ENCODE peak calls at places on chromosomes 16 and 17, in nine cellular contexts. One of them, this sample, is unnamed.

GRCh38 chr16:6249863-6250262 is 1082.8 kb upstream of the RBFOX1 start:
- DNase-seq in stimulated activated effector memory CD8-positive, alpha-beta T cell treated with anti-CD3 and anti-CD28 coated beads, Interleukin-12 subunit alpha, Interleukin-12 subunit beta, amount 100 ng/mL, for 72 hours: no peak
- DNase-seq in HepG2: no peak
- DNase-seq in mucosa of descending colon: no peak
- DNase-seq in AG08396: no peak
- DNase-seq in KG1: no peak
- DNase-seq in stimulated activated naive CD8-positive, alpha-beta T cell treated with anti-CD3 and anti-CD28 coated beads, Interleukin-15, amount 100 ng/mL, for 72 hours: no peak
- DNase-seq in T-helper 2 cell: no peak
- DNase-seq in stimulated activated CD8-positive, alpha-beta memory T cell treated with anti-CD3 and anti-CD28 coated beads, Interleukin-4, amount 100 ng/mL, for 1 hour: no peak
- DNase-seq in this sample: no peak

GRCh38 chr16:74773431-74774222 is 993 bp downstream of the FA2H start:
- DNase-seq in stimulated activated CD8-positive, alpha-beta memory T cell treated with anti-CD3 and anti-CD28 coated beads, Interleukin-4, amount 100 ng/mL, for 1 hour: no peak
- DNase-seq in HepG2: no peak
- DNase-seq in KG1: no peak
- DNase-seq in AG08396: no peak
- DNase-seq in mucosa of descending colon: peak
- DNase-seq in stimulated activated effector memory CD8-positive, alpha-beta T cell treated with anti-CD3 and anti-CD28 coated beads, Interleukin-12 subunit alpha, Interleukin-12 subunit beta, amount 100 ng/mL, for 72 hours: no peak
- DNase-seq in T-helper 2 cell: no peak
- DNase-seq in stimulated activated naive CD8-positive, alpha-beta T cell treated with anti-CD3 and anti-CD28 coated beads, Interleukin-15, amount 100 ng/mL, for 72 hours: no peak
- DNase-seq in this sample: no peak

GRCh38 chr16:89586853-89587252 is 11.3 kb downstream of the CPNE7 start:
- DNase-seq in stimulated activated naive CD8-positive, alpha-beta T cell treated with anti-CD3 and anti-CD28 coated beads, Interleukin-15, amount 100 ng/mL, for 72 hours: no peak
- DNase-seq in HepG2: no peak
- DNase-seq in stimulated activated effector memory CD8-positive, alpha-beta T cell treated with anti-CD3 and anti-CD28 coated beads, Interleukin-12 subunit alpha, Interleukin-12 subunit beta, amount 100 ng/mL, for 72 hours: no peak
- DNase-seq in KG1: no peak
- DNase-seq in mucosa of descending colon: peak
- DNase-seq in AG08396: no peak
- DNase-seq in T-helper 2 cell: peak
- DNase-seq in stimulated activated CD8-positive, alpha-beta memory T cell treated with anti-CD3 and anti-CD28 coated beads, Interleukin-4, amount 100 ng/mL, for 1 hour: no peak
- DNase-seq in this sample: no peak

GRCh38 chr17:3809135-3809534 is 8.1 kb upstream of the ITGAE start:
- DNase-seq in AG08396: no peak
- DNase-seq in stimulated activated CD8-positive, alpha-beta memory T cell treated with anti-CD3 and anti-CD28 coated beads, Interleukin-4, amount 100 ng/mL, for 1 hour: no peak
- DNase-seq in stimulated activated effector memory CD8-positive, alpha-beta T cell treated with anti-CD3 and anti-CD28 coated beads, Interleukin-12 subunit alpha, Interleukin-12 subunit beta, amount 100 ng/mL, for 72 hours: no peak
- DNase-seq in T-helper 2 cell: no peak
- DNase-seq in KG1: no peak
- DNase-seq in stimulated activated naive CD8-positive, alpha-beta T cell treated with anti-CD3 and anti-CD28 coated beads, Interleukin-15, amount 100 ng/mL, for 72 hours: no peak
- DNase-seq in mucosa of descending colon: no peak
- DNase-seq in HepG2: no peak
- DNase-seq in this sample: no peak

GRCh38 chr17:81518785-81519283 is 6.2 kb upstream of the ACTG1 start:
- DNase-seq in stimulated activated CD8-positive, alpha-beta memory T cell treated with anti-CD3 and anti-CD28 coated beads, Interleukin-4, amount 100 ng/mL, for 1 hour: no peak
- DNase-seq in T-helper 2 cell: no peak
- DNase-seq in stimulated activated naive CD8-positive, alpha-beta T cell treated with anti-CD3 and anti-CD28 coated beads, Interleukin-15, amount 100 ng/mL, for 72 hours: no peak
- DNase-seq in mucosa of descending colon: peak
- DNase-seq in stimulated activated effector memory CD8-positive, alpha-beta T cell treated with anti-CD3 and anti-CD28 coated beads, Interleukin-12 subunit alpha, Interleukin-12 subunit beta, amount 100 ng/mL, for 72 hours: no peak
- DNase-seq in HepG2: no peak
- DNase-seq in AG08396: peak
- DNase-seq in KG1: no peak
- DNase-seq in this sample: no peak

GRCh38 chr17:49992933-49993422 is 2.0 kb downstream of the DLX3 start:
- DNase-seq in AG08396: peak
- DNase-seq in mucosa of descending colon: no peak
- DNase-seq in stimulated activated CD8-positive, alpha-beta memory T cell treated with anti-CD3 and anti-CD28 coated beads, Interleukin-4, amount 100 ng/mL, for 1 hour: no peak
- DNase-seq in stimulated activated naive CD8-positive, alpha-beta T cell treated with anti-CD3 and anti-CD28 coated beads, Interleukin-15, amount 100 ng/mL, for 72 hours: no peak
- DNase-seq in KG1: no peak
- DNase-seq in T-helper 2 cell: no peak
- DNase-seq in stimulated activated effector memory CD8-positive, alpha-beta T cell treated with anti-CD3 and anti-CD28 coated beads, Interleukin-12 subunit alpha, Interleukin-12 subunit beta, amount 100 ng/mL, for 72 hours: no peak
- DNase-seq in HepG2: no peak
- DNase-seq in this sample: no peak

GRCh38 chr17:36072431-36073121 is 8.5 kb downstream of the CCL18 start:
- DNase-seq in T-helper 2 cell: no peak
- DNase-seq in KG1: peak
- DNase-seq in HepG2: peak
- DNase-seq in stimulated activated CD8-positive, alpha-beta memory T cell treated with anti-CD3 and anti-CD28 coated beads, Interleukin-4, amount 100 ng/mL, for 1 hour: peak
- DNase-seq in stimulated activated effector memory CD8-positive, alpha-beta T cell treated with anti-CD3 and anti-CD28 coated beads, Interleukin-12 subunit alpha, Interleukin-12 subunit beta, amount 100 ng/mL, for 72 hours: peak
- DNase-seq in mucosa of descending colon: peak
- DNase-seq in AG08396: peak
- DNase-seq in stimulated activated naive CD8-positive, alpha-beta T cell treated with anti-CD3 and anti-CD28 coated beads, Interleukin-15, amount 100 ng/mL, for 72 hours: peak
- DNase-seq in this sample: peak

GRCh38 chr17:27760069-27760885 is 40.1 kb downstream of the NOS2 start:
- DNase-seq in stimulated activated CD8-positive, alpha-beta memory T cell treated with anti-CD3 and anti-CD28 coated beads, Interleukin-4, amount 100 ng/mL, for 1 hour: peak
- DNase-seq in T-helper 2 cell: peak
- DNase-seq in AG08396: peak
- DNase-seq in HepG2: peak
- DNase-seq in KG1: peak
- DNase-seq in stimulated activated effector memory CD8-positive, alpha-beta T cell treated with anti-CD3 and anti-CD28 coated beads, Interleukin-12 subunit alpha, Interleukin-12 subunit beta, amount 100 ng/mL, for 72 hours: peak
- DNase-seq in mucosa of descending colon: peak
- DNase-seq in stimulated activated naive CD8-positive, alpha-beta T cell treated with anti-CD3 and anti-CD28 coated beads, Interleukin-15, amount 100 ng/mL, for 72 hours: peak
- DNase-seq in this sample: peak

GRCh38 chr16:62036101-62036806 is at the start of gene CDH8:
- DNase-seq in T-helper 2 cell: no peak
- DNase-seq in KG1: no peak
- DNase-seq in stimulated activated effector memory CD8-positive, alpha-beta T cell treated with anti-CD3 and anti-CD28 coated beads, Interleukin-12 subunit alpha, Interleukin-12 subunit beta, amount 100 ng/mL, for 72 hours: no peak
- DNase-seq in AG08396: no peak
- DNase-seq in stimulated activated CD8-positive, alpha-beta memory T cell treated with anti-CD3 and anti-CD28 coated beads, Interleukin-4, amount 100 ng/mL, for 1 hour: no peak
- DNase-seq in HepG2: no peak
- DNase-seq in mucosa of descending colon: no peak
- DNase-seq in stimulated activated naive CD8-positive, alpha-beta T cell treated with anti-CD3 and anti-CD28 coated beads, Interleukin-15, amount 100 ng/mL, for 72 hours: no peak
- DNase-seq in this sample: peak

GRCh38 chr17:83161298-83162034 is 82.1 kb downstream of the METRNL start:
- DNase-seq in stimulated activated effector memory CD8-positive, alpha-beta T cell treated with anti-CD3 and anti-CD28 coated beads, Interleukin-12 subunit alpha, Interleukin-12 subunit beta, amount 100 ng/mL, for 72 hours: no peak
- DNase-seq in T-helper 2 cell: no peak
- DNase-seq in stimulated activated CD8-positive, alpha-beta memory T cell treated with anti-CD3 and anti-CD28 coated beads, Interleukin-4, amount 100 ng/mL, for 1 hour: no peak
- DNase-seq in mucosa of descending colon: no peak
- DNase-seq in KG1: no peak
- DNase-seq in stimulated activated naive CD8-positive, alpha-beta T cell treated with anti-CD3 and anti-CD28 coated beads, Interleukin-15, amount 100 ng/mL, for 72 hours: no peak
- DNase-seq in AG08396: peak
- DNase-seq in HepG2: peak
- DNase-seq in this sample: no peak

GRCh38 chr16:2238396-2239230 is 2.4 kb downstream of the DNASE1L2 start:
- DNase-seq in stimulated activated naive CD8-positive, alpha-beta T cell treated with anti-CD3 and anti-CD28 coated beads, Interleukin-15, amount 100 ng/mL, for 72 hours: no peak
- DNase-seq in mucosa of descending colon: peak
- DNase-seq in HepG2: no peak
- DNase-seq in AG08396: no peak
- DNase-seq in T-helper 2 cell: no peak
- DNase-seq in KG1: no peak
- DNase-seq in stimulated activated effector memory CD8-positive, alpha-beta T cell treated with anti-CD3 and anti-CD28 coated beads, Interleukin-12 subunit alpha, Interleukin-12 subunit beta, amount 100 ng/mL, for 72 hours: no peak
- DNase-seq in stimulated activated CD8-positive, alpha-beta memory T cell treated with anti-CD3 and anti-CD28 coated beads, Interleukin-4, amount 100 ng/mL, for 1 hour: no peak
- DNase-seq in this sample: no peak

GRCh38 chr17:31556969-31557620 is 165.6 kb downstream of the RAB11FIP4 start:
- DNase-seq in stimulated activated naive CD8-positive, alpha-beta T cell treated with anti-CD3 and anti-CD28 coated beads, Interleukin-15, amount 100 ng/mL, for 72 hours: no peak
- DNase-seq in AG08396: no peak
- DNase-seq in KG1: no peak
- DNase-seq in HepG2: no peak
- DNase-seq in mucosa of descending colon: no peak
- DNase-seq in T-helper 2 cell: no peak
- DNase-seq in stimulated activated effector memory CD8-positive, alpha-beta T cell treated with anti-CD3 and anti-CD28 coated beads, Interleukin-12 subunit alpha, Interleukin-12 subunit beta, amount 100 ng/mL, for 72 hours: no peak
- DNase-seq in stimulated activated CD8-positive, alpha-beta memory T cell treated with anti-CD3 and anti-CD28 coated beads, Interleukin-4, amount 100 ng/mL, for 1 hour: no peak
- DNase-seq in this sample: no peak

GRCh38 chr17:3982113-3982512 is 17.9 kb upstream of the ATP2A3 start:
- DNase-seq in stimulated activated CD8-positive, alpha-beta memory T cell treated with anti-CD3 and anti-CD28 coated beads, Interleukin-4, amount 100 ng/mL, for 1 hour: no peak
- DNase-seq in AG08396: no peak
- DNase-seq in KG1: no peak
- DNase-seq in T-helper 2 cell: no peak
- DNase-seq in mucosa of descending colon: no peak
- DNase-seq in HepG2: no peak
- DNase-seq in stimulated activated naive CD8-positive, alpha-beta T cell treated with anti-CD3 and anti-CD28 coated beads, Interleukin-15, amount 100 ng/mL, for 72 hours: no peak
- DNase-seq in stimulated activated effector memory CD8-positive, alpha-beta T cell treated with anti-CD3 and anti-CD28 coated beads, Interleukin-12 subunit alpha, Interleukin-12 subunit beta, amount 100 ng/mL, for 72 hours: no peak
- DNase-seq in this sample: no peak

GRCh38 chr16:75754126-75754525 is 27.8 kb upstream of the CPHXL start:
- DNase-seq in stimulated activated CD8-positive, alpha-beta memory T cell treated with anti-CD3 and anti-CD28 coated beads, Interleukin-4, amount 100 ng/mL, for 1 hour: no peak
- DNase-seq in T-helper 2 cell: no peak
- DNase-seq in mucosa of descending colon: peak
- DNase-seq in AG08396: peak
- DNase-seq in KG1: no peak
- DNase-seq in stimulated activated naive CD8-positive, alpha-beta T cell treated with anti-CD3 and anti-CD28 coated beads, Interleukin-15, amount 100 ng/mL, for 72 hours: no peak
- DNase-seq in stimulated activated effector memory CD8-positive, alpha-beta T cell treated with anti-CD3 and anti-CD28 coated beads, Interleukin-12 subunit alpha, Interleukin-12 subunit beta, amount 100 ng/mL, for 72 hours: no peak
- DNase-seq in HepG2: peak
- DNase-seq in this sample: no peak

GRCh38 chr17:48547839-48548686 is 3.2 kb upstream of the HOXB2 start:
- DNase-seq in KG1: no peak
- DNase-seq in mucosa of descending colon: no peak
- DNase-seq in stimulated activated CD8-positive, alpha-beta memory T cell treated with anti-CD3 and anti-CD28 coated beads, Interleukin-4, amount 100 ng/mL, for 1 hour: no peak
- DNase-seq in HepG2: no peak
- DNase-seq in stimulated activated effector memory CD8-positive, alpha-beta T cell treated with anti-CD3 and anti-CD28 coated beads, Interleukin-12 subunit alpha, Interleukin-12 subunit beta, amount 100 ng/mL, for 72 hours: no peak
- DNase-seq in stimulated activated naive CD8-positive, alpha-beta T cell treated with anti-CD3 and anti-CD28 coated beads, Interleukin-15, amount 100 ng/mL, for 72 hours: no peak
- DNase-seq in AG08396: no peak
- DNase-seq in T-helper 2 cell: no peak
- DNase-seq in this sample: no peak

GRCh38 chr17:491086-492014 is 138.7 kb upstream of the RPH3AL start:
- DNase-seq in stimulated activated naive CD8-positive, alpha-beta T cell treated with anti-CD3 and anti-CD28 coated beads, Interleukin-15, amount 100 ng/mL, for 72 hours: peak
- DNase-seq in T-helper 2 cell: peak
- DNase-seq in HepG2: peak
- DNase-seq in stimulated activated CD8-positive, alpha-beta memory T cell treated with anti-CD3 and anti-CD28 coated beads, Interleukin-4, amount 100 ng/mL, for 1 hour: no peak
- DNase-seq in AG08396: peak
- DNase-seq in stimulated activated effector memory CD8-positive, alpha-beta T cell treated with anti-CD3 and anti-CD28 coated beads, Interleukin-12 subunit alpha, Interleukin-12 subunit beta, amount 100 ng/mL, for 72 hours: peak
- DNase-seq in KG1: no peak
- DNase-seq in mucosa of descending colon: peak
- DNase-seq in this sample: peak

GRCh38 chr17:67974186-67974585 is 22.1 kb downstream of the C17orf58 start:
- DNase-seq in AG08396: no peak
- DNase-seq in stimulated activated effector memory CD8-positive, alpha-beta T cell treated with anti-CD3 and anti-CD28 coated beads, Interleukin-12 subunit alpha, Interleukin-12 subunit beta, amount 100 ng/mL, for 72 hours: no peak
- DNase-seq in stimulated activated CD8-positive, alpha-beta memory T cell treated with anti-CD3 and anti-CD28 coated beads, Interleukin-4, amount 100 ng/mL, for 1 hour: no peak
- DNase-seq in mucosa of descending colon: no peak
- DNase-seq in HepG2: no peak
- DNase-seq in KG1: no peak
- DNase-seq in T-helper 2 cell: no peak
- DNase-seq in stimulated activated naive CD8-positive, alpha-beta T cell treated with anti-CD3 and anti-CD28 coated beads, Interleukin-15, amount 100 ng/mL, for 72 hours: no peak
- DNase-seq in this sample: no peak

GRCh38 chr16:1338855-1339675 is 5.6 kb downstream of the BAIAP3 start:
- DNase-seq in stimulated activated naive CD8-positive, alpha-beta T cell treated with anti-CD3 and anti-CD28 coated beads, Interleukin-15, amount 100 ng/mL, for 72 hours: no peak
- DNase-seq in T-helper 2 cell: no peak
- DNase-seq in HepG2: no peak
- DNase-seq in KG1: no peak
- DNase-seq in mucosa of descending colon: no peak
- DNase-seq in AG08396: no peak
- DNase-seq in stimulated activated effector memory CD8-positive, alpha-beta T cell treated with anti-CD3 and anti-CD28 coated beads, Interleukin-12 subunit alpha, Interleukin-12 subunit beta, amount 100 ng/mL, for 72 hours: no peak
- DNase-seq in stimulated activated CD8-positive, alpha-beta memory T cell treated with anti-CD3 and anti-CD28 coated beads, Interleukin-4, amount 100 ng/mL, for 1 hour: no peak
- DNase-seq in this sample: no peak

GRCh38 chr16:77171750-77172635 is 19.0 kb upstream of the MON1B start:
- DNase-seq in AG08396: peak
- DNase-seq in stimulated activated CD8-positive, alpha-beta memory T cell treated with anti-CD3 and anti-CD28 coated beads, Interleukin-4, amount 100 ng/mL, for 1 hour: no peak
- DNase-seq in mucosa of descending colon: no peak
- DNase-seq in T-helper 2 cell: no peak
- DNase-seq in HepG2: peak
- DNase-seq in KG1: peak
- DNase-seq in stimulated activated effector memory CD8-positive, alpha-beta T cell treated with anti-CD3 and anti-CD28 coated beads, Interleukin-12 subunit alpha, Interleukin-12 subunit beta, amount 100 ng/mL, for 72 hours: peak
- DNase-seq in stimulated activated naive CD8-positive, alpha-beta T cell treated with anti-CD3 and anti-CD28 coated beads, Interleukin-15, amount 100 ng/mL, for 72 hours: peak
- DNase-seq in this sample: peak

GRCh38 chr17:76452102-76452645 is 778 bp downstream of the UBE2O start:
- DNase-seq in AG08396: no peak
- DNase-seq in T-helper 2 cell: no peak
- DNase-seq in stimulated activated naive CD8-positive, alpha-beta T cell treated with anti-CD3 and anti-CD28 coated beads, Interleukin-15, amount 100 ng/mL, for 72 hours: no peak
- DNase-seq in HepG2: no peak
- DNase-seq in stimulated activated CD8-positive, alpha-beta memory T cell treated with anti-CD3 and anti-CD28 coated beads, Interleukin-4, amount 100 ng/mL, for 1 hour: no peak
- DNase-seq in mucosa of descending colon: peak
- DNase-seq in KG1: no peak
- DNase-seq in stimulated activated effector memory CD8-positive, alpha-beta T cell treated with anti-CD3 and anti-CD28 coated beads, Interleukin-12 subunit alpha, Interleukin-12 subunit beta, amount 100 ng/mL, for 72 hours: no peak
- DNase-seq in this sample: no peak

GRCh38 chr16:984106-984505 is 2.5 kb downstream of the SOX8 start:
- DNase-seq in mucosa of descending colon: no peak
- DNase-seq in T-helper 2 cell: no peak
- DNase-seq in stimulated activated naive CD8-positive, alpha-beta T cell treated with anti-CD3 and anti-CD28 coated beads, Interleukin-15, amount 100 ng/mL, for 72 hours: no peak
- DNase-seq in stimulated activated effector memory CD8-positive, alpha-beta T cell treated with anti-CD3 and anti-CD28 coated beads, Interleukin-12 subunit alpha, Interleukin-12 subunit beta, amount 100 ng/mL, for 72 hours: no peak
- DNase-seq in AG08396: no peak
- DNase-seq in KG1: no peak
- DNase-seq in stimulated activated CD8-positive, alpha-beta memory T cell treated with anti-CD3 and anti-CD28 coated beads, Interleukin-4, amount 100 ng/mL, for 1 hour: no peak
- DNase-seq in HepG2: no peak
- DNase-seq in this sample: peak

GRCh38 chr17:8223356-8224063 is 13.1 kb upstream of the AURKB start:
- DNase-seq in mucosa of descending colon: peak
- DNase-seq in stimulated activated CD8-positive, alpha-beta memory T cell treated with anti-CD3 and anti-CD28 coated beads, Interleukin-4, amount 100 ng/mL, for 1 hour: no peak
- DNase-seq in KG1: peak
- DNase-seq in stimulated activated effector memory CD8-positive, alpha-beta T cell treated with anti-CD3 and anti-CD28 coated beads, Interleukin-12 subunit alpha, Interleukin-12 subunit beta, amount 100 ng/mL, for 72 hours: peak
- DNase-seq in AG08396: peak
- DNase-seq in stimulated activated naive CD8-positive, alpha-beta T cell treated with anti-CD3 and anti-CD28 coated beads, Interleukin-15, amount 100 ng/mL, for 72 hours: peak
- DNase-seq in HepG2: peak
- DNase-seq in T-helper 2 cell: peak
- DNase-seq in this sample: peak

GRCh38 chr17:40341808-40342574 is 22.5 kb downstream of the GJD3 start:
- DNase-seq in mucosa of descending colon: peak
- DNase-seq in KG1: no peak
- DNase-seq in HepG2: peak
- DNase-seq in stimulated activated effector memory CD8-positive, alpha-beta T cell treated with anti-CD3 and anti-CD28 coated beads, Interleukin-12 subunit alpha, Interleukin-12 subunit beta, amount 100 ng/mL, for 72 hours: no peak
- DNase-seq in stimulated activated naive CD8-positive, alpha-beta T cell treated with anti-CD3 and anti-CD28 coated beads, Interleukin-15, amount 100 ng/mL, for 72 hours: no peak
- DNase-seq in stimulated activated CD8-positive, alpha-beta memory T cell treated with anti-CD3 and anti-CD28 coated beads, Interleukin-4, amount 100 ng/mL, for 1 hour: no peak
- DNase-seq in T-helper 2 cell: no peak
- DNase-seq in AG08396: peak
- DNase-seq in this sample: peak

GRCh38 chr16:31090540-31090939 is 1.8 kb upstream of the PRSS53 start:
- DNase-seq in stimulated activated effector memory CD8-positive, alpha-beta T cell treated with anti-CD3 and anti-CD28 coated beads, Interleukin-12 subunit alpha, Interleukin-12 subunit beta, amount 100 ng/mL, for 72 hours: no peak
- DNase-seq in T-helper 2 cell: no peak
- DNase-seq in mucosa of descending colon: no peak
- DNase-seq in stimulated activated CD8-positive, alpha-beta memory T cell treated with anti-CD3 and anti-CD28 coated beads, Interleukin-4, amount 100 ng/mL, for 1 hour: no peak
- DNase-seq in stimulated activated naive CD8-positive, alpha-beta T cell treated with anti-CD3 and anti-CD28 coated beads, Interleukin-15, amount 100 ng/mL, for 72 hours: no peak
- DNase-seq in AG08396: no peak
- DNase-seq in KG1: no peak
- DNase-seq in HepG2: no peak
- DNase-seq in this sample: no peak

GRCh38 chr17:10633738-10634379 is 23.2 kb downstream of the MYH3 start:
- DNase-seq in AG08396: no peak
- DNase-seq in T-helper 2 cell: no peak
- DNase-seq in stimulated activated naive CD8-positive, alpha-beta T cell treated with anti-CD3 and anti-CD28 coated beads, Interleukin-15, amount 100 ng/mL, for 72 hours: no peak
- DNase-seq in stimulated activated CD8-positive, alpha-beta memory T cell treated with anti-CD3 and anti-CD28 coated beads, Interleukin-4, amount 100 ng/mL, for 1 hour: no peak
- DNase-seq in HepG2: no peak
- DNase-seq in mucosa of descending colon: no peak
- DNase-seq in stimulated activated effector memory CD8-positive, alpha-beta T cell treated with anti-CD3 and anti-CD28 coated beads, Interleukin-12 subunit alpha, Interleukin-12 subunit beta, amount 100 ng/mL, for 72 hours: no peak
- DNase-seq in KG1: no peak
- DNase-seq in this sample: no peak

GRCh38 chr17:67491009-67491677 is 114.1 kb downstream of the PITPNC1 start:
- DNase-seq in stimulated activated naive CD8-positive, alpha-beta T cell treated with anti-CD3 and anti-CD28 coated beads, Interleukin-15, amount 100 ng/mL, for 72 hours: no peak
- DNase-seq in stimulated activated effector memory CD8-positive, alpha-beta T cell treated with anti-CD3 and anti-CD28 coated beads, Interleukin-12 subunit alpha, Interleukin-12 subunit beta, amount 100 ng/mL, for 72 hours: no peak
- DNase-seq in T-helper 2 cell: no peak
- DNase-seq in AG08396: peak
- DNase-seq in stimulated activated CD8-positive, alpha-beta memory T cell treated with anti-CD3 and anti-CD28 coated beads, Interleukin-4, amount 100 ng/mL, for 1 hour: no peak
- DNase-seq in HepG2: peak
- DNase-seq in mucosa of descending colon: peak
- DNase-seq in KG1: no peak
- DNase-seq in this sample: peak

GRCh38 chr17:77167472-77168306 is 26.9 kb downstream of the SEC14L1 start:
- DNase-seq in stimulated activated CD8-positive, alpha-beta memory T cell treated with anti-CD3 and anti-CD28 coated beads, Interleukin-4, amount 100 ng/mL, for 1 hour: no peak
- DNase-seq in HepG2: no peak
- DNase-seq in KG1: no peak
- DNase-seq in stimulated activated naive CD8-positive, alpha-beta T cell treated with anti-CD3 and anti-CD28 coated beads, Interleukin-15, amount 100 ng/mL, for 72 hours: no peak
- DNase-seq in T-helper 2 cell: no peak
- DNase-seq in AG08396: no peak
- DNase-seq in mucosa of descending colon: no peak
- DNase-seq in stimulated activated effector memory CD8-positive, alpha-beta T cell treated with anti-CD3 and anti-CD28 coated beads, Interleukin-12 subunit alpha, Interleukin-12 subunit beta, amount 100 ng/mL, for 72 hours: no peak
- DNase-seq in this sample: no peak

GRCh38 chr16:1514507-1514906 is 19.0 kb upstream of the TMEM204 start:
- DNase-seq in stimulated activated CD8-positive, alpha-beta memory T cell treated with anti-CD3 and anti-CD28 coated beads, Interleukin-4, amount 100 ng/mL, for 1 hour: no peak
- DNase-seq in AG08396: no peak
- DNase-seq in KG1: no peak
- DNase-seq in T-helper 2 cell: no peak
- DNase-seq in mucosa of descending colon: no peak
- DNase-seq in stimulated activated naive CD8-positive, alpha-beta T cell treated with anti-CD3 and anti-CD28 coated beads, Interleukin-15, amount 100 ng/mL, for 72 hours: no peak
- DNase-seq in HepG2: no peak
- DNase-seq in stimulated activated effector memory CD8-positive, alpha-beta T cell treated with anti-CD3 and anti-CD28 coated beads, Interleukin-12 subunit alpha, Interleukin-12 subunit beta, amount 100 ng/mL, for 72 hours: no peak
- DNase-seq in this sample: no peak

GRCh38 chr17:27577124-27577761 is 53.7 kb upstream of the LGALS9 start:
- DNase-seq in KG1: no peak
- DNase-seq in HepG2: no peak
- DNase-seq in mucosa of descending colon: no peak
- DNase-seq in T-helper 2 cell: no peak
- DNase-seq in AG08396: peak
- DNase-seq in stimulated activated effector memory CD8-positive, alpha-beta T cell treated with anti-CD3 and anti-CD28 coated beads, Interleukin-12 subunit alpha, Interleukin-12 subunit beta, amount 100 ng/mL, for 72 hours: no peak
- DNase-seq in stimulated activated CD8-positive, alpha-beta memory T cell treated with anti-CD3 and anti-CD28 coated beads, Interleukin-4, amount 100 ng/mL, for 1 hour: no peak
- DNase-seq in stimulated activated naive CD8-positive, alpha-beta T cell treated with anti-CD3 and anti-CD28 coated beads, Interleukin-15, amount 100 ng/mL, for 72 hours: no peak
- DNase-seq in this sample: peak

GRCh38 chr16:79628501-79628975 is 28.0 kb upstream of the MAF start:
- DNase-seq in stimulated activated effector memory CD8-positive, alpha-beta T cell treated with anti-CD3 and anti-CD28 coated beads, Interleukin-12 subunit alpha, Interleukin-12 subunit beta, amount 100 ng/mL, for 72 hours: peak
- DNase-seq in stimulated activated naive CD8-positive, alpha-beta T cell treated with anti-CD3 and anti-CD28 coated beads, Interleukin-15, amount 100 ng/mL, for 72 hours: peak
- DNase-seq in KG1: no peak
- DNase-seq in AG08396: no peak
- DNase-seq in mucosa of descending colon: no peak
- DNase-seq in HepG2: no peak
- DNase-seq in stimulated activated CD8-positive, alpha-beta memory T cell treated with anti-CD3 and anti-CD28 coated beads, Interleukin-4, amount 100 ng/mL, for 1 hour: no peak
- DNase-seq in T-helper 2 cell: no peak
- DNase-seq in this sample: no peak

GRCh38 chr17:49572806-49573420 is 2.8 kb upstream of the NXPH3 start:
- DNase-seq in T-helper 2 cell: no peak
- DNase-seq in KG1: no peak
- DNase-seq in stimulated activated CD8-positive, alpha-beta memory T cell treated with anti-CD3 and anti-CD28 coated beads, Interleukin-4, amount 100 ng/mL, for 1 hour: no peak
- DNase-seq in stimulated activated effector memory CD8-positive, alpha-beta T cell treated with anti-CD3 and anti-CD28 coated beads, Interleukin-12 subunit alpha, Interleukin-12 subunit beta, amount 100 ng/mL, for 72 hours: no peak
- DNase-seq in AG08396: no peak
- DNase-seq in mucosa of descending colon: no peak
- DNase-seq in stimulated activated naive CD8-positive, alpha-beta T cell treated with anti-CD3 and anti-CD28 coated beads, Interleukin-15, amount 100 ng/mL, for 72 hours: no peak
- DNase-seq in HepG2: no peak
- DNase-seq in this sample: no peak

This sample was measured in head of caudate nucleus.